ENCODE peak calls at places on chromosomes 1 and 21, in ten cellular contexts. F, H, I, S, G, Y, M, B, V and J are unnamed samples.

GRCh38 chr1:220950576-220950975 is 71.3 kb downstream of the HLX start:
- DNase-seq in F (no peak), H (no peak), I (no peak), S (no peak), G (no peak), Y (no peak), M (peak; percentile 20), B (no peak), V (no peak), J (peak; percentile 45)

GRCh38 chr1:206803221-206803730 is 31.0 kb upstream of the IL10 start:
- DNase-seq in F (no peak), H (no peak), I (no peak), S (no peak), G (no peak), Y (no peak), M (no peak), B (no peak), V (no peak), J (no peak)

GRCh38 chr1:5983361-5984103 is 8.7 kb downstream of the NPHP4 start:
- DNase-seq in F (peak; percentile 82), H (no peak), I (no peak), S (no peak), G (no peak), Y (peak; percentile 87), M (peak; percentile 79), B (no peak), V (peak; percentile 29), J (no peak)

GRCh38 chr1:166113630-166114029 is 53.2 kb downstream of the FAM78B start:
- DNase-seq in F (no peak), H (no peak), I (no peak), S (no peak), G (no peak), Y (no peak), M (no peak), B (no peak), V (no peak), J (no peak)

GRCh38 chr1:165842363-165843129 is 15.1 kb downstream of the UCK2 start:
- DNase-seq in F (no peak), H (no peak), I (no peak), S (no peak), G (no peak), Y (peak; percentile 52), M (peak; percentile 47), B (no peak), V (no peak), J (peak; percentile 53)

GRCh38 chr21:21019681-21020080 is 21.5 kb downstream of the NCAM2 start:
- DNase-seq in F (no peak), H (no peak), I (no peak), S (no peak), G (no peak), Y (no peak), M (no peak), B (no peak), V (no peak), J (no peak)

GRCh38 chr1:55640708-55641473 is 425.7 kb upstream of the USP24 start:
- DNase-seq in F (no peak), H (no peak), I (peak; percentile 72), S (peak; percentile 78), G (peak; percentile 81), Y (peak; percentile 86), M (peak; percentile 74), B (no peak), V (peak; percentile 55), J (no peak)

GRCh38 chr1:183080406-183080805 is 57.2 kb downstream of the LAMC1 start:
- DNase-seq in F (no peak), H (no peak), I (no peak), S (no peak), G (no peak), Y (peak; percentile 66), M (peak; percentile 53), B (no peak), V (no peak), J (no peak)

GRCh38 chr1:91753878-91754277 is 132.1 kb downstream of the TGFBR3 start:
- DNase-seq in F (no peak), H (no peak), I (no peak), S (no peak), G (no peak), Y (no peak), M (no peak), B (no peak), V (no peak), J (no peak)

GRCh38 chr1:89142160-89142559 is 16.2 kb upstream of the GBP2 start:
- DNase-seq in F (no peak), H (no peak), I (no peak), S (no peak), G (no peak), Y (no peak), M (no peak), B (no peak), V (no peak), J (no peak)